ENCODE peak calls at places on chromosomes 13 and 19, in ten cellular contexts. S is OCI-LY7, B is AG04450, T is kidney, G is H9, W is endothelial cell, O is glutamatergic neuron, R is tibial nerve, U is GM06990, E is GM23338. X is an unnamed sample.

GRCh38 chr13:21218351-21219043 is 42.0 kb downstream of the MRPL57 start:
- DNase-seq in U (peak; percentile 44), R (no peak), O (no peak), G (no peak), W (no peak), S (no peak), T (no peak), B (no peak), E (no peak), X (no peak)

GRCh38 chr13:111278258-111278657 is 42.2 kb upstream of the TEX29 start:
- DNase-seq in B (no peak), R (no peak), T (no peak), G (no peak), U (no peak), E (no peak), O (no peak), S (no peak), W (no peak), X (no peak)

GRCh38 chr13:18943721-18944391 is 237.8 kb downstream of the TUBA3C start:
- DNase-seq in B (no peak), U (no peak), E (no peak), G (no peak), R (no peak), O (no peak), T (peak; percentile 71), W (no peak), S (no peak), X (no peak)

GRCh38 chr13:106241974-106242373 is 293.5 kb downstream of the EFNB2 start:
- DNase-seq in B (no peak), O (no peak), U (no peak), G (no peak), E (no peak), S (no peak), R (no peak), T (no peak), W (no peak), X (no peak)

GRCh38 chr13:20160346-20161274 is at the start of gene GJA3:
- DNase-seq in T (no peak), S (no peak), R (no peak), E (peak; percentile 77), O (peak; percentile 43), U (peak; percentile 66), W (peak; percentile 21), B (no peak), G (peak; percentile 77), X (no peak)

GRCh38 chr13:22311734-22312404 is 641.0 kb downstream of the FGF9 start:
- DNase-seq in R (peak; percentile 12), B (no peak), W (no peak), G (peak; percentile 31), U (no peak), S (no peak), O (peak; percentile 15), T (no peak), E (no peak), X (no peak)

GRCh38 chr13:66835040-66835628 is 395.0 kb downstream of the PCDH9 start:
- DNase-seq in T (peak; percentile 91), E (no peak), S (no peak), O (peak; percentile 74), B (peak; percentile 1), R (peak; percentile 53), W (peak; percentile 5), G (no peak), U (no peak), X (no peak)

GRCh38 chr13:24683833-24684599 is 3.8 kb downstream of the ATP12A start:
- DNase-seq in O (peak; percentile 86), U (peak; percentile 52), T (no peak), E (peak; percentile 88), G (peak; percentile 86), B (no peak), W (peak; percentile 82), S (peak; percentile 84), R (peak; percentile 59), X (no peak)

DNA sequence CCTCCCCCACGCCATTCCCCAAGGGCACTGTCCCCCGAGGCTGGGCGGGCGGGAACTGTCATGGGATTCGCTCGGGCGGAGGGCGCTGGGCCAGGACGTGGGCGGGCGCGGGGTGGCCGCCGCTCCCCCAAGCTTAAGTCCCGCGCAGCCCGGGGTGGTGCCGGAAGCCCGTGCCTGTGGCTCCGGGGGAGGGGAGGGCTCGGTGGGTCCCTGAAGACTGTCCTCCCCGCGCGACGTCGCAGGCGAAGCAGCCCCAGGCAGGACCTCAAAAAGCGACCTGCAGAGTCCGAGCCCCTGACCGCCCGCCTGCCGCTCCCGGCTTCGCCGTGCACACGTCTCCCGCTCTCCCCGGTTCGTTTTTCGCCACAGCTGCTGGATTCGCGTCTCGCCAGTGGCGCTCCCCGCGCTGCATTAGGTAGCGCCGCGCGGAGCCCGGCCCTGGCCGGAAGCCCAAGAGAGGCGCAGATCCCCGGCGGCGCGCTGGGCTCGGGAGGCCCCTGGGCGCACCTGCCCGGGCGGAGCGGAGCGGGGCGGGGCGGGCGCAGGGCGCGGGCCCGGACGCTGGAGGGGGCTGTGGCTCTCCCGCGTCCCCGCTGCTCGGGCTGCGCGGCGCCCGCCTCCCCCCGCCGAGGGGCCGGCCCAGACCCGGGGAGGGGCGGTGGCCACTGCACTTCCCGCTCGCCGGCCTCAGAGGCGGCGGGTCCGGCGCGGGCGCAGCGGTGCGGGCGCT is at the start of gene FARP1:
- DNase-seq in U (peak; percentile 50), G (peak; percentile 78), S (no peak), R (peak; percentile 41), O (peak; percentile 90), E (peak; percentile 89), B (no peak), W (peak; percentile 82), T (peak; percentile 91), X (peak; percentile 37)
- TF ChIP-seq CTCF in U (no peak), G (peak; percentile 38), S (no peak), R (peak; percentile 60), O (no peak), E (no peak), B (peak; percentile 15), W (no peak), T (peak; percentile 55), X (peak; percentile 12)

DNA sequence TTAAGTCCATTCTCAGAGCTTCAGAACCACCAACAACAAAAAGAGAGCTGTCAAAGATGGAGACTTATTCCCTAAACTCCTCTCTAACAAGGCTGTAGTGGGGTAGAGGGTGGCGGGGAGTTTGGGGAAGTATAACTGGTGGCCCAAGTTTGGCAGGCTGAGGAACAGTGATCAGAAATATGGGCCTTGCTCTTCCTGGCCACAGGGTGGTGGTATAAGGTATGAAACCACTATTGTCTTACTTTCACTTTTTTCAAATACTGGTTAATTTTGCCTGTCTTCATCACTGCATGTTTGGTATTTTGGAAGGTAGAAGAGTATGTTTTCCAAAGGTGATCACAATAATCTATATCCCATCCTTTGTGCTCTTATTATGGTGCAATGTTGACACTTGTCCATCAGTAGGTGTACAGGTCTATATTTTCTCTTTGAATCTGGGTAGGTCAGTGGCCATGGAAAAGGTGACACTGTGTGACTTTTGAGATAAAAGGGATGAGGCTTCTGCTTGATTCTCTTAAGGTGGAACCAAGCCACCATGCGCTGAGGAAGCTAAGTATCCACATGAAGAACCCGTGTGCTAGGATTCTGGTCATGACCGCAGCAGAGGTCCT is 23.2 kb upstream of the GPC5 start:
- DNase-seq in B (no peak), G (no peak), O (no peak), R (no peak), E (peak; percentile 51), T (no peak), W (no peak), U (no peak), S (peak; percentile 85), X (no peak)
- TF ChIP-seq CTCF in B (peak; percentile 69), G (peak; percentile 67), O (peak; percentile 45), R (peak; percentile 26), E (peak; percentile 65), T (peak; percentile 25), W (peak; percentile 33), U (peak; percentile 67), S (no peak), X (peak; percentile 38)

GRCh38 chr19:19213822-19214558 is 2.2 kb downstream of the NCAN start:
- DNase-seq in W (no peak), E (peak; percentile 68), R (no peak), O (peak; percentile 77), S (no peak), B (no peak), T (no peak), U (no peak), G (no peak), X (no peak)

GRCh38 chr19:19212866-19213265 is 1.1 kb downstream of the NCAN start:
- DNase-seq in E (no peak), U (no peak), G (no peak), O (peak; percentile 40), B (no peak), W (no peak), R (no peak), S (no peak), T (no peak), X (no peak)

GRCh38 chr19:19215792-19216191 is 4.0 kb downstream of the NCAN start:
- DNase-seq in B (no peak), R (no peak), W (no peak), O (no peak), U (no peak), S (no peak), T (no peak), G (no peak), E (no peak), X (no peak)

GRCh38 chr19:19217110-19217509 is 5.4 kb downstream of the NCAN start:
- DNase-seq in W (no peak), T (no peak), U (no peak), B (no peak), E (peak; percentile 90), R (no peak), S (peak; percentile 57), G (peak; percentile 49), O (no peak), X (no peak)

GRCh38 chr19:19214892-19215291 is 3.1 kb downstream of the NCAN start:
- DNase-seq in E (peak; percentile 85), B (peak; percentile 21), G (peak; percentile 85), O (no peak), R (no peak), W (peak; percentile 88), T (no peak), U (no peak), S (peak; percentile 30), X (no peak)
- TF ChIP-seq CTCF in E (no peak), B (no peak), G (no peak), O (no peak), R (no peak), W (no peak), T (no peak), U (no peak), S (no peak), X (no peak)

GRCh38 chr19:38685666-38686529 is 38.4 kb downstream of the ACTN4 start:
- DNase-seq in R (no peak), T (no peak), E (peak; percentile 80), U (no peak), B (no peak), G (peak; percentile 56), S (no peak), W (peak; percentile 52), O (no peak), X (no peak)

GRCh38 chr19:38684862-38685665 is 37.6 kb downstream of the ACTN4 start:
- DNase-seq in S (no peak), E (no peak), G (no peak), W (no peak), T (no peak), B (no peak), R (no peak), O (no peak), U (no peak), X (no peak)

GRCh38 chr19:38683393-38684077 is 36.1 kb downstream of the ACTN4 start:
- DNase-seq in O (peak; percentile 54), E (peak; percentile 95), S (no peak), B (no peak), G (peak; percentile 96), W (no peak), R (no peak), U (no peak), T (peak; percentile 96), X (no peak)

GRCh38 chr19:38682872-38683392 is 35.5 kb downstream of the ACTN4 start:
- DNase-seq in T (no peak), E (no peak), W (no peak), B (no peak), O (no peak), G (no peak), U (no peak), S (no peak), R (no peak), X (no peak)

DNA sequence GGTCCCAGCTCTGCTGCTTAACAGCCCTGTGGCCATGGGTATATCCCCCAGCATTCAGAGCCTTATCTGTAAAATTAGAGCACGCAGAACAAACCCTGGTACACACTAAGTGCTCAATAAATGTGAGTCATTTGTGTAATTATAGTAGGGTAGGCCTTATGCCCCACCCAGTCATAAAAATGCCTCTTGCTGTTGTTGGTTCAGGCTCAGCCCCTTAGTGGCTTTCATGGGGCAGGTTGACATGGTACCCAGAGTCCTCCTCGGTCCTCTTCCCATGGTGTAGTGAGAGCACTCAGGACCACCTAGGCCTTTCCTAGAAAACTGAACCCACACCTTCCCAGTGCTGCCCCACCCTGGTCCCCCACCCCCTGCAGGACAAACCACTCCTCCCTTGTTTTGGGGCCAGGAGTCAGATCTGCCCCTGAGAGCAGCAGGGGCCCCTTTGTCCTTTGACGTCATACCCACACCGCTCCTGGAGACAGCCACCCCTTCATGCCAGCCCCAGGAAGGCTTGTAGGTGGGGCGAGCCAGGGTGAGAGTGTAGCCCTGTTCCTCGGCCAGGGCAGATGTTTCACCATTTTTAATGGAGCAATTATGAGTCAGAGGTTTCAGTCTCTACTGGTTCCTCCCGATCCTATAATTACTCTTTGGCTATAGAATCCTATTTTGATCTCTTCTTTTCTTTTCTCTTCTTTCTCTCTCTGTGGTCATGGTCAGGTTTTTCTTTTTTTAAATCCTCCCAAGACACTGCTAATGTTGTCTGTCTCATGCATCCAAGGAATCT is 36.8 kb downstream of the ACTN4 start:
- DNase-seq in T (peak; percentile 89), G (peak; percentile 46), B (no peak), S (no peak), W (no peak), E (no peak), O (no peak), R (no peak), U (peak; percentile 54), X (peak; percentile 75)
- TF ChIP-seq CTCF in T (no peak), G (no peak), B (no peak), S (no peak), W (no peak), E (no peak), O (no peak), R (no peak), U (no peak), X (no peak)